ENCODE peak calls at places on chromosomes 2 and 18, in five cellular contexts. One of them, this sample, is unnamed.
A peak's percentile ranks its signal among the peaks of the same experiment; 100 is the strongest.

GRCh38 chr2:231326404-231326803 is 69.1 kb upstream of the B3GNT7 start:
- DNase-seq in NAMALWA: no peak
- DNase-seq in fibroblast of the aortic adventitia: no peak
- DNase-seq in NCI-H345: no peak
- DNase-seq in left ventricle myocardium superior: no peak
- DNase-seq in this sample: no peak

GRCh38 chr18:54127759-54128378 is 96.6 kb downstream of the MBD2 start:
- DNase-seq in NAMALWA: peak; percentile 80
- DNase-seq in fibroblast of the aortic adventitia: peak; percentile 77
- DNase-seq in NCI-H345: peak; percentile 21
- DNase-seq in left ventricle myocardium superior: no peak
- DNase-seq in this sample: peak; percentile 74

GRCh38 chr2:99158599-99158998 is 3.8 kb downstream of the LIPT1 start:
- DNase-seq in NAMALWA: no peak
- DNase-seq in fibroblast of the aortic adventitia: no peak
- DNase-seq in NCI-H345: no peak
- DNase-seq in left ventricle myocardium superior: no peak
- DNase-seq in this sample: no peak

GRCh38 chr2:69980408-69980807 is 19.0 kb upstream of the ASPRV1 start:
- DNase-seq in NAMALWA: no peak
- DNase-seq in fibroblast of the aortic adventitia: peak; percentile 84
- DNase-seq in NCI-H345: no peak
- DNase-seq in left ventricle myocardium superior: no peak
- DNase-seq in this sample: no peak

GRCh38 chr2:138086556-138086955 is 122.3 kb downstream of the HNMT start:
- DNase-seq in NAMALWA: no peak
- DNase-seq in fibroblast of the aortic adventitia: peak; percentile 56
- DNase-seq in NCI-H345: no peak
- DNase-seq in left ventricle myocardium superior: peak; percentile 41
- DNase-seq in this sample: no peak

GRCh38 chr2:7356909-7357584 is 439.8 kb downstream of the RNF144A start:
- DNase-seq in NAMALWA: no peak
- DNase-seq in fibroblast of the aortic adventitia: no peak
- DNase-seq in NCI-H345: peak; percentile 73
- DNase-seq in left ventricle myocardium superior: no peak
- DNase-seq in this sample: no peak

GRCh38 chr2:149329068-149329467 is 1.3 kb upstream of the LYPD6 start:
- DNase-seq in NAMALWA: no peak
- DNase-seq in fibroblast of the aortic adventitia: no peak
- DNase-seq in NCI-H345: peak; percentile 31
- DNase-seq in left ventricle myocardium superior: no peak
- DNase-seq in this sample: no peak

GRCh38 chr2:45168731-45169338 is 159.6 kb upstream of the SIX2 start:
- DNase-seq in NAMALWA: no peak
- DNase-seq in fibroblast of the aortic adventitia: no peak
- DNase-seq in NCI-H345: peak; percentile 42
- DNase-seq in left ventricle myocardium superior: peak; percentile 29
- DNase-seq in this sample: no peak

GRCh38 chr2:88714667-88715066 is 23.2 kb downstream of the RPIA start:
- DNase-seq in NAMALWA: no peak
- DNase-seq in fibroblast of the aortic adventitia: no peak
- DNase-seq in NCI-H345: no peak
- DNase-seq in left ventricle myocardium superior: no peak
- DNase-seq in this sample: no peak

GRCh38 chr2:105143467-105144127 is 97.9 kb upstream of the GPR45 start:
- DNase-seq in NAMALWA: no peak
- DNase-seq in fibroblast of the aortic adventitia: no peak
- DNase-seq in NCI-H345: peak; percentile 42
- DNase-seq in left ventricle myocardium superior: peak; percentile 30
- DNase-seq in this sample: peak; percentile 14

GRCh38 chr18:73235921-73236320 is 368.1 kb upstream of the NETO1 start:
- DNase-seq in NAMALWA: no peak
- DNase-seq in fibroblast of the aortic adventitia: no peak
- DNase-seq in NCI-H345: no peak
- DNase-seq in left ventricle myocardium superior: no peak
- DNase-seq in this sample: no peak

GRCh38 chr2:219116776-219117646 is 43.6 kb downstream of the NHEJ1 start:
- DNase-seq in NAMALWA: no peak
- DNase-seq in fibroblast of the aortic adventitia: no peak
- DNase-seq in NCI-H345: no peak
- DNase-seq in left ventricle myocardium superior: no peak
- DNase-seq in this sample: no peak

GRCh38 chr2:240629419-240629967 is 4.2 kb downstream of the GPR35 start:
- DNase-seq in NAMALWA: no peak
- DNase-seq in fibroblast of the aortic adventitia: no peak
- DNase-seq in NCI-H345: no peak
- DNase-seq in left ventricle myocardium superior: no peak
- DNase-seq in this sample: no peak

This sample was measured in pons.